ENCODE peak calls at places on chromosomes 6 and 20, in four cellular contexts. One of them, this sample, is unnamed.

GRCh38 chr6:111604259-111605099 is 1.2 kb downstream of the TRAF3IP2 start:
- DNase-seq in activated naive CD4-positive, alpha-beta T cell treated with Interleukin-2 at 50 U/mL for 16 hours: no peak
- DNase-seq in DMS153: no peak
- DNase-seq in hippocampal formation: peak
- DNase-seq in this sample: no peak

GRCh38 chr6:113630738-113631535 is 226.2 kb upstream of the MARCKS start:
- DNase-seq in activated naive CD4-positive, alpha-beta T cell treated with Interleukin-2 at 50 U/mL for 16 hours: peak
- DNase-seq in DMS153: peak
- DNase-seq in hippocampal formation: no peak
- DNase-seq in this sample: no peak

GRCh38 chr6:42100029-42100901 is 42.2 kb downstream of the C6orf132 start:
- DNase-seq in activated naive CD4-positive, alpha-beta T cell treated with Interleukin-2 at 50 U/mL for 16 hours: peak
- DNase-seq in DMS153: no peak
- DNase-seq in hippocampal formation: no peak
- DNase-seq in this sample: no peak

GRCh38 chr6:23890543-23891227 is 235.3 kb upstream of the NRSN1 start:
- DNase-seq in activated naive CD4-positive, alpha-beta T cell treated with Interleukin-2 at 50 U/mL for 16 hours: no peak
- DNase-seq in DMS153: no peak
- DNase-seq in hippocampal formation: no peak
- DNase-seq in this sample: no peak

GRCh38 chr20:57203204-57203603 is 63.2 kb downstream of the BMP7 start:
- DNase-seq in activated naive CD4-positive, alpha-beta T cell treated with Interleukin-2 at 50 U/mL for 16 hours: no peak
- DNase-seq in DMS153: no peak
- DNase-seq in hippocampal formation: no peak
- DNase-seq in this sample: no peak

GRCh38 chr20:47784599-47785320 is 521 bp downstream of the SULF2 start:
- DNase-seq in activated naive CD4-positive, alpha-beta T cell treated with Interleukin-2 at 50 U/mL for 16 hours: no peak
- DNase-seq in DMS153: peak
- DNase-seq in hippocampal formation: no peak
- DNase-seq in this sample: no peak

GRCh38 chr6:108559884-108560462 is 744 bp upstream of the FOXO3 start:
- DNase-seq in activated naive CD4-positive, alpha-beta T cell treated with Interleukin-2 at 50 U/mL for 16 hours: no peak
- DNase-seq in DMS153: peak
- DNase-seq in hippocampal formation: no peak
- DNase-seq in this sample: no peak

GRCh38 chr6:169328112-169328801 is 74.6 kb upstream of the THBS2 start:
- DNase-seq in activated naive CD4-positive, alpha-beta T cell treated with Interleukin-2 at 50 U/mL for 16 hours: no peak
- DNase-seq in DMS153: no peak
- DNase-seq in hippocampal formation: no peak
- DNase-seq in this sample: no peak

GRCh38 chr6:154356118-154356517 is 485 bp downstream of the IPCEF1 start:
- DNase-seq in activated naive CD4-positive, alpha-beta T cell treated with Interleukin-2 at 50 U/mL for 16 hours: no peak
- DNase-seq in DMS153: no peak
- DNase-seq in hippocampal formation: no peak
- DNase-seq in this sample: no peak

GRCh38 chr6:167308207-167308606 is 16.7 kb upstream of the TTLL2 start:
- DNase-seq in activated naive CD4-positive, alpha-beta T cell treated with Interleukin-2 at 50 U/mL for 16 hours: no peak
- DNase-seq in DMS153: no peak
- DNase-seq in hippocampal formation: no peak
- DNase-seq in this sample: no peak

This sample was measured in LNCaP clone FGC.